ENCODE peak calls at places on chromosomes 3 and 15, in six cellular contexts. One of them, this sample, is unnamed. For H3K4me1, the result is how much of the 10 kb centered on the place peaks cover.

GRCh38 chr3:193378706-193379105 is at the start of gene ATP13A5:
- DNase-seq in tibial nerve: no peak
- DNase-seq in breast epithelium: no peak
- DNase-seq in neural progenitor cell: no peak
- DNase-seq in CD8-positive, alpha-beta memory T cell: no peak
- DNase-seq in heart left ventricle: no peak
- DNase-seq in this sample: no peak

GRCh38 chr3:99875925-99876781 is 58.5 kb downstream of the CMSS1 start:
- DNase-seq in tibial nerve: peak
- DNase-seq in breast epithelium: peak
- DNase-seq in neural progenitor cell: peak
- DNase-seq in CD8-positive, alpha-beta memory T cell: peak
- DNase-seq in heart left ventricle: peak
- DNase-seq in this sample: peak

GRCh38 chr3:170012683-170013400 is 25.0 kb upstream of the GPR160 start:
- DNase-seq in tibial nerve: no peak
- DNase-seq in breast epithelium: no peak
- DNase-seq in neural progenitor cell: no peak
- DNase-seq in CD8-positive, alpha-beta memory T cell: no peak
- DNase-seq in heart left ventricle: no peak
- DNase-seq in this sample: no peak

GRCh38 chr15:85026304-85027032 is 44.8 kb downstream of the PDE8A start:
- DNase-seq in tibial nerve: no peak
- DNase-seq in breast epithelium: no peak
- DNase-seq in neural progenitor cell: no peak
- DNase-seq in CD8-positive, alpha-beta memory T cell: no peak
- DNase-seq in heart left ventricle: peak
- DNase-seq in this sample: no peak

GRCh38 chr3:63325386-63325785 is 47.3 kb downstream of the SYNPR start:
- DNase-seq in tibial nerve: no peak
- DNase-seq in breast epithelium: no peak
- DNase-seq in neural progenitor cell: no peak
- DNase-seq in CD8-positive, alpha-beta memory T cell: no peak
- DNase-seq in heart left ventricle: no peak
- DNase-seq in this sample: no peak

GRCh38 chr15:55237219-55238130 is 40.7 kb upstream of the RSL24D1 start:
- DNase-seq in tibial nerve: no peak
- DNase-seq in breast epithelium: no peak
- DNase-seq in neural progenitor cell: no peak
- DNase-seq in CD8-positive, alpha-beta memory T cell: no peak
- DNase-seq in heart left ventricle: no peak
- DNase-seq in this sample: no peak

GRCh38 chr15:60760646-60761504 is 281.9 kb upstream of the ICE2 start:
- DNase-seq in tibial nerve: no peak
- DNase-seq in breast epithelium: no peak
- DNase-seq in neural progenitor cell: no peak
- DNase-seq in CD8-positive, alpha-beta memory T cell: no peak
- DNase-seq in heart left ventricle: no peak
- DNase-seq in this sample: no peak

GRCh38 chr3:100335137-100335833 is 728 bp downstream of the NIT2 start:
- DNase-seq in tibial nerve: no peak
- DNase-seq in breast epithelium: no peak
- DNase-seq in neural progenitor cell: peak
- DNase-seq in CD8-positive, alpha-beta memory T cell: no peak
- DNase-seq in heart left ventricle: peak
- DNase-seq in this sample: no peak

GRCh38 chr3:158460929-158461328 is 110.1 kb upstream of the MLF1 start:
- DNase-seq in tibial nerve: no peak
- DNase-seq in breast epithelium: no peak
- DNase-seq in neural progenitor cell: no peak
- DNase-seq in CD8-positive, alpha-beta memory T cell: no peak
- DNase-seq in heart left ventricle: no peak
- DNase-seq in this sample: no peak

GRCh38 chr15:59420986-59421618 is 16.9 kb upstream of the FAM81A start:
- DNase-seq in tibial nerve: no peak
- DNase-seq in breast epithelium: no peak
- DNase-seq in neural progenitor cell: peak
- DNase-seq in CD8-positive, alpha-beta memory T cell: no peak
- DNase-seq in heart left ventricle: no peak
- DNase-seq in this sample: no peak

GRCh38 chr15:59567369-59567768 is 44.2 kb upstream of the GCNT3 start:
- DNase-seq in tibial nerve: no peak
- DNase-seq in breast epithelium: no peak
- DNase-seq in neural progenitor cell: no peak
- DNase-seq in CD8-positive, alpha-beta memory T cell: no peak
- DNase-seq in heart left ventricle: no peak
- DNase-seq in this sample: no peak

GRCh38 chr3:187280644-187281043 is 10.9 kb downstream of the MASP1 start:
- DNase-seq in tibial nerve: no peak
- DNase-seq in breast epithelium: no peak
- DNase-seq in neural progenitor cell: no peak
- DNase-seq in CD8-positive, alpha-beta memory T cell: no peak
- DNase-seq in heart left ventricle: no peak
- DNase-seq in this sample: no peak
- H3K4me3 ChIP-seq in tibial nerve: no peak
- H3K4me3 ChIP-seq in breast epithelium: no peak
- H3K4me3 ChIP-seq in neural progenitor cell: no peak
- H3K4me3 ChIP-seq in CD8-positive, alpha-beta memory T cell: no peak
- H3K4me3 ChIP-seq in heart left ventricle: no peak
- H3K4me3 ChIP-seq in this sample: no peak

DNA sequence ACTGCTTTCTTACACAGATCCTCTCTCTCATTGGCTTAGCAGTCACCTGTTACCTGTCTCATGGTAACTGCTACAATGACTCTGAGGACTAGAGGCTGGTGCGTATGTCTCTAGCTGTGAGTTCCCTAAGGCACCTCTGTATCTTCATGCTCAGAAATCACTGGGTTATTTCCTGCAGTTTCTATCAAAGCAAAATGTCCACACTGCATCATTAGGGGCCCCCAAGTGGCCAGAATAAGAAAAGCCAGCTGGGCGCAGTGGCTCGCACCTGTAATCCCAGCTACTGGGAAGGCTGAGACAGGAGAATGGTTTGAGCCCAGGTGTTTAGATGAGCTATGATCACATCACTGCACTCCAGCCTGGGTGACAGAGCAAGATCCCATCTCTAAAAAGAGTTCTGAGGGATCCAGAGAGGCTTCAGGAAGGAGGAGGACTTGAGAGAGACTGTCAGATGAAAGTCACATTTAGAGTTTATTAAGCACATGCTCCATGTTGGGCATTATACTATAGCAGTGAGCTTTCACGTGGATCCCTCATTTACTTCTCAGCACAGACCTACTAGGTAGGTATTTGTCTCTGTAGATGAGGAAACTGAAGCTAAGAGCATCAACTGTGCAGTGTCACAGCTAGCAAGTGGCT is 2.3 kb upstream of the VPS18 start:
- DNase-seq in tibial nerve: no peak
- DNase-seq in breast epithelium: no peak
- DNase-seq in neural progenitor cell: peak
- DNase-seq in CD8-positive, alpha-beta memory T cell: no peak
- DNase-seq in heart left ventricle: no peak
- DNase-seq in this sample: no peak
- H3K4me1 ChIP-seq in tibial nerve: under half
- H3K4me1 ChIP-seq in breast epithelium: under half
- H3K4me1 ChIP-seq in neural progenitor cell: under half
- H3K4me1 ChIP-seq in CD8-positive, alpha-beta memory T cell: under half
- H3K4me1 ChIP-seq in heart left ventricle: under half
- H3K4me1 ChIP-seq in this sample: under half

GRCh38 chr15:47762621-47763020 is 45.3 kb downstream of the SEMA6D start:
- DNase-seq in tibial nerve: no peak
- DNase-seq in breast epithelium: no peak
- DNase-seq in neural progenitor cell: no peak
- DNase-seq in CD8-positive, alpha-beta memory T cell: no peak
- DNase-seq in heart left ventricle: no peak
- DNase-seq in this sample: no peak
- H3K4me3 ChIP-seq in tibial nerve: no peak
- H3K4me3 ChIP-seq in breast epithelium: no peak
- H3K4me3 ChIP-seq in neural progenitor cell: no peak
- H3K4me3 ChIP-seq in CD8-positive, alpha-beta memory T cell: no peak
- H3K4me3 ChIP-seq in heart left ventricle: no peak
- H3K4me3 ChIP-seq in this sample: no peak

GRCh38 chr15:56923174-56923579 is 4.7 kb downstream of the TCF12 start:
- DNase-seq in tibial nerve: no peak
- DNase-seq in breast epithelium: no peak
- DNase-seq in neural progenitor cell: peak
- DNase-seq in CD8-positive, alpha-beta memory T cell: no peak
- DNase-seq in heart left ventricle: no peak
- DNase-seq in this sample: no peak
- H3K4me1 ChIP-seq in tibial nerve: half or more
- H3K4me1 ChIP-seq in breast epithelium: under half
- H3K4me1 ChIP-seq in neural progenitor cell: half or more
- H3K4me1 ChIP-seq in CD8-positive, alpha-beta memory T cell: under half
- H3K4me1 ChIP-seq in heart left ventricle: under half
- H3K4me1 ChIP-seq in this sample: under half

This sample was measured in suprapubic skin.